ENCODE peak calls at places on chromosomes 6 and 20, in six cellular contexts. G is left cardiac atrium, T is GM13977, U is dermis microvascular lymphatic vessel endothelial cell, E is BJ, Z is brain pericyte. X is an unnamed sample.

GRCh38 chr20:53021934-53022333 is 49.8 kb downstream of the TSHZ2 start:
- DNase-seq in G (no peak), T (no peak), U (no peak), E (no peak), Z (no peak), X (no peak)

GRCh38 chr20:57698867-57699275 is 10.9 kb downstream of the PMEPA1 start:
- DNase-seq in G (no peak), T (no peak), U (no peak), E (no peak), Z (no peak), X (no peak)

GRCh38 chr6:133748628-133749027 is 140.3 kb upstream of the TCF21 start:
- DNase-seq in G (no peak), T (no peak), U (no peak), E (no peak), Z (no peak), X (no peak)

GRCh38 chr6:69866351-69867074 is at the start of gene COL19A1:
- DNase-seq in G (no peak), T (peak; percentile 48), U (no peak), E (no peak), Z (no peak), X (peak; percentile 43)

GRCh38 chr20:23357767-23358562 is 4.0 kb upstream of the GZF1 start:
- DNase-seq in G (peak; percentile 100), T (peak; percentile 94), U (peak; percentile 81), E (peak; percentile 97), Z (peak; percentile 97), X (peak; percentile 94)

GRCh38 chr6:52877168-52877567 is 32.3 kb downstream of the GSTA3 start:
- DNase-seq in G (no peak), T (no peak), U (no peak), E (peak; percentile 72), Z (no peak), X (no peak)

GRCh38 chr6:115214283-115214682 is 846.4 kb downstream of the FRK start:
- DNase-seq in G (no peak), T (no peak), U (no peak), E (no peak), Z (no peak), X (no peak)

GRCh38 chr6:12291785-12292604 is 1.8 kb downstream of the EDN1 start:
- DNase-seq in G (no peak), T (peak; percentile 53), U (no peak), E (no peak), Z (no peak), X (peak; percentile 54)

GRCh38 chr6:23498013-23498412 is 628.0 kb upstream of the NRSN1 start:
- DNase-seq in G (no peak), T (no peak), U (no peak), E (no peak), Z (no peak), X (no peak)

GRCh38 chr20:48382304-48382703 is 445.5 kb downstream of the PREX1 start:
- DNase-seq in G (no peak), T (no peak), U (no peak), E (no peak), Z (no peak), X (no peak)

GRCh38 chr20:5781798-5782750 is 31.9 kb downstream of the SHLD1 start:
- DNase-seq in G (no peak), T (no peak), U (no peak), E (no peak), Z (no peak), X (no peak)

GRCh38 chr6:45786243-45786795 is 229.3 kb downstream of the CLIC5 start:
- DNase-seq in G (no peak), T (no peak), U (no peak), E (no peak), Z (no peak), X (no peak)

GRCh38 chr20:21270806-21271205 is 32.3 kb upstream of the XRN2 start:
- DNase-seq in G (no peak), T (no peak), U (no peak), E (no peak), Z (no peak), X (no peak)

GRCh38 chr6:148445620-148446019 is 103.0 kb downstream of the SASH1 start:
- DNase-seq in G (no peak), T (no peak), U (no peak), E (no peak), Z (no peak), X (no peak)

GRCh38 chr6:147126618-147127022 is 77.6 kb upstream of the STXBP5 start:
- DNase-seq in G (no peak), T (no peak), U (no peak), E (no peak), Z (no peak), X (no peak)

GRCh38 chr6:36197739-36198221 is 1.2 kb downstream of the BRPF3 start:
- DNase-seq in G (no peak), T (no peak), U (no peak), E (no peak), Z (no peak), X (no peak)

GRCh38 chr6:155126727-155127439 is 131.8 kb downstream of the TIAM2 start:
- DNase-seq in G (no peak), T (peak; percentile 48), U (peak; percentile 80), E (no peak), Z (no peak), X (peak; percentile 42)

GRCh38 chr6:156655267-156655918 is 121.8 kb upstream of the ARID1B start:
- DNase-seq in G (no peak), T (no peak), U (no peak), E (no peak), Z (no peak), X (no peak)

GRCh38 chr6:126548301-126548700 is 208.4 kb downstream of the CENPW start:
- DNase-seq in G (no peak), T (no peak), U (no peak), E (no peak), Z (no peak), X (no peak)

GRCh38 chr6:327538-328183 is 35.4 kb downstream of the DUSP22 start:
- DNase-seq in G (no peak), T (no peak), U (no peak), E (no peak), Z (no peak), X (no peak)

GRCh38 chr6:71419954-71420692 is 131.5 kb downstream of the OGFRL1 start:
- DNase-seq in G (peak; percentile 63), T (peak; percentile 18), U (no peak), E (no peak), Z (no peak), X (peak; percentile 7)

GRCh38 chr6:28947831-28948270 is 24.1 kb upstream of the TRIM27 start:
- DNase-seq in G (no peak), T (no peak), U (no peak), E (no peak), Z (no peak), X (no peak)

GRCh38 chr6:154166140-154166539 is 127.1 kb downstream of the OPRM1 start:
- DNase-seq in G (no peak), T (no peak), U (no peak), E (no peak), Z (no peak), X (no peak)

GRCh38 chr6:63597142-63598000 is 25.1 kb downstream of the LOC128125822 start:
- DNase-seq in G (no peak), T (no peak), U (no peak), E (no peak), Z (no peak), X (no peak)

GRCh38 chr6:39420300-39421265 is 98.1 kb upstream of the KCNK16 start:
- DNase-seq in G (no peak), T (no peak), U (peak; percentile 35), E (no peak), Z (no peak), X (no peak)

GRCh38 chr20:32509639-32510066 is 75.5 kb downstream of the NOL4L start:
- DNase-seq in G (no peak), T (no peak), U (peak; percentile 88), E (peak; percentile 39), Z (no peak), X (no peak)

GRCh38 chr20:2465100-2465499 is 5.5 kb downstream of the SNRPB start:
- DNase-seq in G (no peak), T (no peak), U (no peak), E (no peak), Z (no peak), X (no peak)

X was measured in GM13976.